ENCODE peak calls at places on chromosomes 4 and X, in ten cellular contexts. C is Right ventricle myocardium superior; O is GM04504; J is MM.1S; U is HEK293T; W is pancreas; K is activated naive CD8-positive, alpha-beta T cell treated with anti-CD3 and anti-CD28 coated beads, Interleukin-2, amount 50 U/mL, for 24 hours; L is ACHN; I is NCI-H1092 treated with DMSO at 0.1 percent for 48 hours; N is endodermal cell. P is an unnamed sample.

GRCh38 chr4:81606796-81607550 is 135.3 kb upstream of the RASGEF1B start:
- DNase-seq in W (no peak), C (no peak), U (no peak), O (no peak), K (no peak), N (peak), J (no peak), L (no peak), I (no peak), P (peak)

GRCh38 chr4:142544014-142544413 is 302.1 kb downstream of the INPP4B start:
- DNase-seq in J (no peak), O (no peak), N (no peak), L (no peak), K (no peak), C (no peak), W (no peak), U (no peak), I (no peak), P (no peak)

GRCh38 chr4:3446631-3447320 is 5.0 kb downstream of the HGFAC start:
- DNase-seq in C (peak), W (no peak), K (no peak), O (no peak), J (no peak), U (no peak), N (no peak), L (no peak), I (no peak), P (no peak)

GRCh38 chr4:56803473-56803872 is 18.0 kb downstream of the SPINK2 start:
- DNase-seq in K (no peak), L (no peak), C (no peak), W (no peak), O (no peak), N (no peak), I (no peak), U (no peak), J (peak), P (no peak)

GRCh38 chr4:46270986-46271596 is 118.8 kb downstream of the GABRA2 start:
- DNase-seq in J (peak), N (no peak), I (peak), K (no peak), U (peak), C (no peak), O (no peak), W (no peak), L (peak), P (no peak)

GRCh38 chr4:122003335-122003734 is 51.5 kb upstream of the TRPC3 start:
- DNase-seq in O (no peak), C (no peak), J (peak), N (peak), L (peak), U (peak), W (no peak), K (peak), I (peak), P (no peak)

GRCh38 chr4:185716008-185716976 is 95.7 kb downstream of the SORBS2 start:
- DNase-seq in W (peak), U (no peak), L (no peak), J (no peak), K (no peak), N (no peak), O (no peak), C (no peak), I (peak), P (no peak)

GRCh38 chrX:56763556-56764152 is 34.6 kb downstream of the NBDY start:
- DNase-seq in W (peak), O (peak), I (no peak), L (no peak), K (no peak), N (peak), U (peak), J (peak), C (no peak), P (peak)

GRCh38 chr4:182478475-182478874 is 235.3 kb downstream of the TENM3 start:
- DNase-seq in O (peak), N (no peak), L (peak), K (no peak), J (peak), C (no peak), W (no peak), I (peak), U (no peak), P (no peak)

GRCh38 chr4:26191353-26191752 is 129.5 kb upstream of the RBPJ start:
- DNase-seq in L (peak), U (no peak), J (no peak), W (no peak), O (no peak), K (no peak), I (no peak), N (no peak), C (no peak), P (no peak)

GRCh38 chr4:176001171-176002006 is 64.3 kb upstream of the WDR17 start:
- DNase-seq in K (no peak), W (peak), L (peak), N (peak), C (peak), I (no peak), J (no peak), U (peak), O (no peak), P (peak)

GRCh38 chr4:1043658-1044468 is 32.4 kb downstream of the FGFRL1 start:
- DNase-seq in J (no peak), C (peak), U (no peak), L (peak), O (peak), N (peak), W (peak), K (peak), I (no peak), P (peak)

GRCh38 chrX:140744085-140744484 is 34.5 kb downstream of the LINC00632 start:
- DNase-seq in N (no peak), W (no peak), O (no peak), C (no peak), K (no peak), I (no peak), J (no peak), L (no peak), U (no peak), P (no peak)

P was measured in left cardiac atrium.